ENCODE peak calls at places on chromosomes 1 and 21, in eight cellular contexts. K, L, Z, A, O, Y, W and R are unnamed samples.

GRCh38 chr1:164617607-164618564 is 58.9 kb downstream of the PBX1 start:
- DNase-seq in K (peak), L (no peak), Z (no peak), A (no peak), O (no peak), Y (no peak), W (peak), R (no peak)

GRCh38 chr1:154784924-154785531 is 85.1 kb downstream of the KCNN3 start:
- DNase-seq in K (no peak), L (peak), Z (no peak), A (no peak), O (no peak), Y (no peak), W (no peak), R (peak)

GRCh38 chr1:211520641-211521040 is 28.7 kb upstream of the RD3 start:
- DNase-seq in K (no peak), L (no peak), Z (no peak), A (no peak), O (no peak), Y (no peak), W (no peak), R (no peak)

GRCh38 chr1:159071970-159072582 is 4.5 kb downstream of the AIM2 start:
- DNase-seq in K (peak), L (no peak), Z (no peak), A (no peak), O (peak), Y (no peak), W (peak), R (no peak)

GRCh38 chr1:59393211-59394180 is 96.6 kb downstream of the FGGY start:
- DNase-seq in K (peak), L (no peak), Z (peak), A (no peak), O (peak), Y (no peak), W (peak), R (no peak)

GRCh38 chr1:214445846-214446614 is 105.4 kb downstream of the PTPN14 start:
- DNase-seq in K (no peak), L (no peak), Z (peak), A (no peak), O (no peak), Y (no peak), W (peak), R (no peak)

GRCh38 chr1:162661336-162661735 is 29.1 kb downstream of the DDR2 start:
- DNase-seq in K (no peak), L (no peak), Z (no peak), A (no peak), O (no peak), Y (no peak), W (no peak), R (no peak)

GRCh38 chr21:15638856-15639549 is 90.8 kb upstream of the USP25 start:
- DNase-seq in K (no peak), L (no peak), Z (no peak), A (no peak), O (no peak), Y (no peak), W (peak), R (no peak)

GRCh38 chr21:28018741-28019669 is 973.7 kb downstream of the LTN1 start:
- DNase-seq in K (no peak), L (no peak), Z (no peak), A (no peak), O (no peak), Y (no peak), W (peak), R (no peak)

GRCh38 chr1:55717111-55717510 is 501.9 kb upstream of the USP24 start:
- DNase-seq in K (no peak), L (no peak), Z (no peak), A (no peak), O (no peak), Y (no peak), W (no peak), R (no peak)

GRCh38 chr1:25688390-25689119 is 72.0 kb downstream of the MAN1C1 start:
- DNase-seq in K (peak), L (no peak), Z (no peak), A (no peak), O (no peak), Y (no peak), W (no peak), R (no peak)

GRCh38 chr1:93081716-93082115 is 2.6 kb downstream of the MTF2 start:
- DNase-seq in K (no peak), L (no peak), Z (peak), A (no peak), O (no peak), Y (no peak), W (peak), R (no peak)

GRCh38 chr1:22287946-22288520 is 145.1 kb upstream of the WNT4 start:
- DNase-seq in K (no peak), L (no peak), Z (no peak), A (no peak), O (no peak), Y (no peak), W (no peak), R (no peak)

GRCh38 chr1:65825736-65826135 is 33.0 kb downstream of the PDE4B start:
- DNase-seq in K (no peak), L (no peak), Z (peak), A (no peak), O (no peak), Y (no peak), W (no peak), R (no peak)

GRCh38 chr1:219088778-219089557 is 84.7 kb upstream of the LYPLAL1 start:
- DNase-seq in K (no peak), L (no peak), Z (peak), A (no peak), O (no peak), Y (no peak), W (peak), R (no peak)

GRCh38 chr1:118556936-118557335 is 371.9 kb upstream of the SPAG17 start:
- DNase-seq in K (no peak), L (no peak), Z (no peak), A (no peak), O (no peak), Y (no peak), W (no peak), R (no peak)